ENCODE peak calls at places on chromosomes 12 and 14, in six cellular contexts. S is fibroblast of mammary gland, C is HFFc6, X is NCI-H1105 treated with DMSO at 0.1 percent for 48 hours, R is H54, I is AG09319. Z is an unnamed sample.

GRCh38 chr12:47156167-47156736 is 76.5 kb upstream of the AMIGO2 start:
- DNase-seq in S (no peak), C (peak; percentile 28), X (peak; percentile 39), R (no peak), I (no peak), Z (no peak)

GRCh38 chr12:101696477-101697196 is 803 bp upstream of the CHPT1 start:
- DNase-seq in S (peak; percentile 20), C (no peak), X (peak; percentile 29), R (no peak), I (no peak), Z (no peak)

GRCh38 chr12:28191690-28192089 is 1.4 kb downstream of the CCDC91 start:
- DNase-seq in S (peak; percentile 9), C (no peak), X (no peak), R (peak; percentile 6), I (no peak), Z (no peak)

GRCh38 chr12:82425241-82425640 is 66.9 kb downstream of the METTL25 start:
- DNase-seq in S (peak; percentile 48), C (peak; percentile 30), X (no peak), R (no peak), I (no peak), Z (no peak)

GRCh38 chr14:50399251-50400032 is 2.8 kb upstream of the CDKL1 start:
- DNase-seq in S (peak; percentile 52), C (peak; percentile 46), X (peak; percentile 16), R (no peak), I (no peak), Z (no peak)

GRCh38 chr12:71166280-71166679 is 8.5 kb upstream of the TSPAN8 start:
- DNase-seq in S (no peak), C (no peak), X (no peak), R (no peak), I (no peak), Z (no peak)

GRCh38 chr12:25583545-25583944 is 30.5 kb upstream of the LMNTD1 start:
- DNase-seq in S (peak; percentile 31), C (no peak), X (peak; percentile 73), R (no peak), I (no peak), Z (no peak)

GRCh38 chr12:125140239-125140917 is 75.1 kb downstream of the AACS start:
- DNase-seq in S (peak; percentile 59), C (no peak), X (no peak), R (peak; percentile 54), I (no peak), Z (no peak)

GRCh38 chr12:130949806-130950205 is 3.9 kb upstream of the ADGRD1 start:
- DNase-seq in S (no peak), C (no peak), X (no peak), R (no peak), I (no peak), Z (no peak)

GRCh38 chr12:117872521-117873169 is 96.1 kb downstream of the KSR2 start:
- DNase-seq in S (no peak), C (no peak), X (no peak), R (no peak), I (no peak), Z (no peak)

GRCh38 chr12:101695698-101696097 is 1.7 kb upstream of the CHPT1 start:
- DNase-seq in S (peak; percentile 56), C (peak; percentile 44), X (no peak), R (no peak), I (no peak), Z (no peak)

GRCh38 chr12:122024132-122024785 is 2.6 kb downstream of the BCL7A start:
- DNase-seq in S (no peak), C (no peak), X (no peak), R (no peak), I (no peak), Z (no peak)

GRCh38 chr12:123010681-123011080 is 30.2 kb downstream of the ARL6IP4 start:
- DNase-seq in S (no peak), C (no peak), X (no peak), R (no peak), I (no peak), Z (no peak)

GRCh38 chr14:92615451-92615850 is 101.9 kb downstream of the RIN3 start:
- DNase-seq in S (no peak), C (no peak), X (no peak), R (no peak), I (no peak), Z (no peak)

GRCh38 chr12:130201037-130201436 is 38.8 kb downstream of the FZD10 start:
- DNase-seq in S (no peak), C (no peak), X (no peak), R (no peak), I (no peak), Z (no peak)

GRCh38 chr12:94694732-94695131 is 44.4 kb upstream of the TMCC3 start:
- DNase-seq in S (no peak), C (no peak), X (no peak), R (no peak), I (no peak), Z (no peak)

GRCh38 chr12:109244043-109244442 is 65.0 kb downstream of the FOXN4 start:
- DNase-seq in S (no peak), C (no peak), X (no peak), R (no peak), I (no peak), Z (no peak)

GRCh38 chr14:37062191-37062803 is 110.1 kb downstream of the SLC25A21 start:
- DNase-seq in S (no peak), C (no peak), X (no peak), R (no peak), I (no peak), Z (no peak)

GRCh38 chr14:37544407-37544806 is 50.6 kb downstream of the FOXA1 start:
- DNase-seq in S (no peak), C (no peak), X (peak; percentile 45), R (no peak), I (no peak), Z (no peak)

GRCh38 chr12:57940052-57940914 is 1.1 kb upstream of the ATP23 start:
- DNase-seq in S (no peak), C (no peak), X (no peak), R (no peak), I (no peak), Z (no peak)

GRCh38 chr14:94075008-94075407 is 6.0 kb downstream of the DDX24 start:
- DNase-seq in S (no peak), C (no peak), X (no peak), R (no peak), I (no peak), Z (no peak)